ENCODE peak calls at places on chromosomes 12 and 14, in nine cellular contexts. B is K562; N is esophagus squamous epithelium; S is naive thymus-derived CD4-positive, alpha-beta T cell; Y is H9; L is esophagus muscularis mucosa; K is adrenal gland; R is GM23248; A is neuronal stem cell. E is an unnamed sample. For H3K27me3 and H3K4me1, the result is how much of the 10 kb centered on the place peaks cover.

GRCh38 chr12:68956466-68956865 is 23.5 kb upstream of the CPM start:
- DNase-seq in B (no peak), N (no peak), S (no peak), Y (no peak), L (no peak), K (no peak), R (no peak), A (no peak), E (no peak)

GRCh38 chr12:53223006-53223305 is 9.1 kb downstream of the RARG start:
- DNase-seq in B (no peak), N (no peak), S (no peak), Y (no peak), L (no peak), K (no peak), R (peak), A (no peak), E (no peak)

GRCh38 chr12:100166232-100166631 is 23.6 kb upstream of the BLTP3B start:
- DNase-seq in B (no peak), N (no peak), S (no peak), Y (no peak), L (no peak), K (no peak), R (no peak), A (no peak), E (peak)

GRCh38 chr12:49619286-49619685 is 4.1 kb upstream of the PRPF40B start:
- DNase-seq in B (no peak), N (no peak), S (no peak), Y (no peak), L (no peak), K (no peak), R (peak), A (no peak), E (no peak)

GRCh38 chr12:87382959-87383591 is 646.1 kb downstream of the C12orf50 start:
- DNase-seq in B (no peak), N (no peak), S (no peak), Y (no peak), L (no peak), K (no peak), R (no peak), A (no peak), E (no peak)

GRCh38 chr14:22737052-22737451 is 29.4 kb upstream of the OXA1L start:
- DNase-seq in B (no peak), N (no peak), S (no peak), Y (no peak), L (no peak), K (no peak), R (no peak), A (no peak), E (no peak)

GRCh38 chr14:65462411-65462810 is 49.9 kb downstream of the FUT8 start:
- DNase-seq in B (no peak), N (no peak), S (no peak), Y (no peak), L (no peak), K (no peak), R (peak), A (no peak), E (no peak)

GRCh38 chr14:21631084-21631483 is 3.7 kb downstream of the OR10G2 start:
- DNase-seq in B (no peak), N (no peak), S (no peak), Y (no peak), L (no peak), K (no peak), R (no peak), A (no peak), E (no peak)

GRCh38 chr12:51345681-51346080 is 798 bp downstream of the CELA1 start:
- DNase-seq in B (peak), N (no peak), S (no peak), Y (no peak), L (no peak), K (peak), R (peak), A (no peak), E (no peak)

GRCh38 chr12:56518570-56518969 is 3.0 kb upstream of the RBMS2 start:
- DNase-seq in B (no peak), N (no peak), S (no peak), Y (no peak), L (no peak), K (no peak), R (peak), A (no peak), E (no peak)

GRCh38 chr12:89636054-89636775 is 72.4 kb downstream of the ATP2B1 start:
- DNase-seq in B (no peak), N (no peak), S (no peak), Y (no peak), L (no peak), K (no peak), R (peak), A (no peak), E (no peak)

GRCh38 chr12:59182660-59183455 is 262.6 kb upstream of the LRIG3 start:
- DNase-seq in B (no peak), N (no peak), S (no peak), Y (no peak), L (no peak), K (no peak), R (peak), A (no peak), E (no peak)

GRCh38 chr12:117105902-117106301 is 6.7 kb upstream of the TESC start:
- DNase-seq in B (no peak), N (no peak), S (no peak), Y (no peak), L (no peak), K (no peak), R (no peak), A (no peak), E (no peak)

GRCh38 chr12:22971771-22972191 is 346.8 kb downstream of the ETNK1 start:
- DNase-seq in B (no peak), N (no peak), S (no peak), Y (no peak), L (no peak), K (no peak), R (peak), A (no peak), E (no peak)

GRCh38 chr14:96197163-96197852 is 7.3 kb upstream of the BDKRB2 start:
- DNase-seq in B (no peak), N (no peak), S (no peak), Y (no peak), L (no peak), K (no peak), R (no peak), A (no peak), E (no peak)

GRCh38 chr12:90909069-90909676 is 45.8 kb downstream of the CCER1 start:
- DNase-seq in B (no peak), N (no peak), S (no peak), Y (peak), L (no peak), K (peak), R (peak), A (peak), E (peak)

GRCh38 chr14:78010688-78011087 is 159.5 kb upstream of the NRXN3 start:
- DNase-seq in B (no peak), N (no peak), S (no peak), Y (no peak), L (no peak), K (peak), R (peak), A (no peak), E (no peak)

GRCh38 chr14:105300542-105301102 is at the start of gene BRF1:
- DNase-seq in B (peak), N (peak), S (peak), Y (peak), L (peak), K (peak), R (peak), A (peak), E (peak)

GRCh38 chr12:110575326-110575725 is 7.8 kb downstream of the PPTC7 start:
- DNase-seq in B (no peak), N (no peak), S (no peak), Y (no peak), L (no peak), K (no peak), R (no peak), A (no peak), E (no peak)

GRCh38 chr14:95040723-95041476 is 116.4 kb downstream of the DICER1 start:
- DNase-seq in B (no peak), N (no peak), S (no peak), Y (peak), L (peak), K (no peak), R (peak), A (no peak), E (no peak)

GRCh38 chr14:63178912-63179311 is 25.3 kb upstream of the RHOJ start:
- DNase-seq in B (no peak), N (no peak), S (no peak), Y (no peak), L (no peak), K (no peak), R (peak), A (no peak), E (no peak)
- H3K27ac ChIP-seq in B (no peak), N (peak), S (no peak), Y (no peak), L (peak), K (no peak), R (peak), A (no peak), E (no peak)

GRCh38 chr14:99552021-99552553 is 51.9 kb downstream of the CCDC85C start:
- DNase-seq in B (no peak), N (no peak), S (no peak), Y (no peak), L (no peak), K (no peak), R (no peak), A (no peak), E (no peak)

GRCh38 chr14:99549684-99550083 is 54.3 kb downstream of the CCDC85C start:
- DNase-seq in B (no peak), N (no peak), S (no peak), Y (no peak), L (no peak), K (no peak), R (peak), A (no peak), E (no peak)

GRCh38 chr14:99551034-99551922 is 52.7 kb downstream of the CCDC85C start:
- DNase-seq in B (no peak), N (no peak), S (no peak), Y (no peak), L (no peak), K (no peak), R (no peak), A (no peak), E (no peak)

GRCh38 chr14:99548871-99549270 is 55.1 kb downstream of the CCDC85C start:
- DNase-seq in B (no peak), N (no peak), S (no peak), Y (no peak), L (no peak), K (peak), R (no peak), A (no peak), E (no peak)

DNA sequence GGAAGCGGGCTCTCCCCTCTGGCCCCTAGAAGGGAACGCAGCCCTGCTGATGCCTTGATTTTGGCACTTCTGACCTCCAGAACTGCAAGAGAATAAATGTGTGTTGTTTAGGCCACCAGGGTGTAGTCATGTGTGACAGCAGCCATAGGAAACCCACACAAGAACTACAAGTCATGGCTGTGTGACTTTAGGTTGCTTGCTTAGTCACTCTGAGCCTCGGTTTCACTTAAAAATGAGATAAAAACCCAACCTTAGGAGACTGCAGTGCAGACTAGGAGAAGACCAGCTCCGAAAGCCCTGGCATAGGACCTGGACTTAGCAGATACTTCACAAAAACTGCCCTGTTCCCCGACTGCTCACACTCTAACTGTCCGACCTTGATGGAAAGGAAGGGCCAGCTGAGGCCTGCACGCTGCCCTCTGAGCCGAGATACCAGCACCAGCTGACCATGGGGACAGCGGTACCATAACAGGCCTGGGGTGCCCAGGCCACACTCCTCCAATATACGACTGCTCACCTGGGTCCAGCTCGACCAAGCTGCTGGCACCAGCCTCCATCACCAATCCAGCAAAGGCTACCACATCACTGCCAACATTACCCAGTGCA is 53.5 kb downstream of the CCDC85C start:
- DNase-seq in B (no peak), N (no peak), S (no peak), Y (no peak), L (no peak), K (no peak), R (no peak), A (no peak), E (no peak)
- H3K27me3 ChIP-seq in B (under half), N (under half), S (under half), Y (under half), L (under half), K (under half), R (under half), A (under half), E (under half)

GRCh38 chr12:124713041-124713435 is 145.6 kb upstream of the NCOR2 start:
- DNase-seq in B (no peak), N (no peak), S (no peak), Y (no peak), L (no peak), K (peak), R (no peak), A (no peak), E (no peak)

GRCh38 chr12:124713436-124714082 is 146.1 kb upstream of the NCOR2 start:
- DNase-seq in B (no peak), N (no peak), S (peak), Y (no peak), L (peak), K (no peak), R (peak), A (no peak), E (no peak)

GRCh38 chr12:124715121-124715990 is 147.9 kb upstream of the NCOR2 start:
- DNase-seq in B (peak), N (no peak), S (no peak), Y (no peak), L (no peak), K (no peak), R (peak), A (no peak), E (peak)

GRCh38 chr12:124705545-124706138 is 138.2 kb upstream of the NCOR2 start:
- DNase-seq in B (no peak), N (no peak), S (no peak), Y (no peak), L (no peak), K (no peak), R (no peak), A (no peak), E (no peak)

GRCh38 chr12:124709722-124710656 is 142.6 kb upstream of the NCOR2 start:
- DNase-seq in B (no peak), N (no peak), S (no peak), Y (no peak), L (no peak), K (no peak), R (peak), A (no peak), E (no peak)
- H3K4me1 ChIP-seq in B (under half), N (under half), S (under half), Y (under half), L (under half), K (under half), R (under half), A (under half), E (under half)

DNA sequence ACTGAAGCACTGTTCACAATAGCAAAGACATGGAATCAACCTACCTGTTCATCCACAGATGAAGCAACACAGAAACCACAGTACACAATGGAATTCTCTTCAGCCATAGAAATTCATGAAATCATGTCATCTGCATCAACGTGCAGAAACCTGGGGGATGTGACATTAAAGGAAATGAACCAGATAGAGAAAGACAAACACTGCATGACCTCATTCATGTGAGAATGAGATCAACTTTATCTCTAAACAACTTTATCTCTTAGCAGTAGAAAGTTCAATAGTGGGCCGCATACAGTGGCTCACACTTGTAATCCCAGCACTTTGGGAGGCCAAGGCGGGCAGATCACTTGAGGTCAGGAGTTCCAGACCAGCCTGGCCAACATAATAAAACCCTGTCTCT is 19.9 kb downstream of the ASCL4 start:
- DNase-seq in B (no peak), N (no peak), S (no peak), Y (no peak), L (no peak), K (no peak), R (no peak), A (no peak), E (no peak)
- H3K27ac ChIP-seq in B (no peak), N (no peak), S (no peak), Y (no peak), L (no peak), K (no peak), R (no peak), A (no peak), E (no peak)

GRCh38 chr14:37600880-37601741 is 5.7 kb downstream of the TTC6 start:
- DNase-seq in B (no peak), N (no peak), S (no peak), Y (no peak), L (no peak), K (no peak), R (no peak), A (no peak), E (no peak)

GRCh38 chr14:37599527-37600368 is 4.3 kb downstream of the TTC6 start:
- DNase-seq in B (no peak), N (no peak), S (no peak), Y (peak), L (no peak), K (no peak), R (peak), A (no peak), E (no peak)

GRCh38 chr14:37601849-37602248 is 6.4 kb downstream of the TTC6 start:
- DNase-seq in B (no peak), N (no peak), S (no peak), Y (no peak), L (no peak), K (no peak), R (no peak), A (no peak), E (no peak)

GRCh38 chr14:37603688-37604251 is 8.3 kb downstream of the TTC6 start:
- DNase-seq in B (no peak), N (no peak), S (no peak), Y (no peak), L (no peak), K (no peak), R (no peak), A (no peak), E (no peak)

DNA sequence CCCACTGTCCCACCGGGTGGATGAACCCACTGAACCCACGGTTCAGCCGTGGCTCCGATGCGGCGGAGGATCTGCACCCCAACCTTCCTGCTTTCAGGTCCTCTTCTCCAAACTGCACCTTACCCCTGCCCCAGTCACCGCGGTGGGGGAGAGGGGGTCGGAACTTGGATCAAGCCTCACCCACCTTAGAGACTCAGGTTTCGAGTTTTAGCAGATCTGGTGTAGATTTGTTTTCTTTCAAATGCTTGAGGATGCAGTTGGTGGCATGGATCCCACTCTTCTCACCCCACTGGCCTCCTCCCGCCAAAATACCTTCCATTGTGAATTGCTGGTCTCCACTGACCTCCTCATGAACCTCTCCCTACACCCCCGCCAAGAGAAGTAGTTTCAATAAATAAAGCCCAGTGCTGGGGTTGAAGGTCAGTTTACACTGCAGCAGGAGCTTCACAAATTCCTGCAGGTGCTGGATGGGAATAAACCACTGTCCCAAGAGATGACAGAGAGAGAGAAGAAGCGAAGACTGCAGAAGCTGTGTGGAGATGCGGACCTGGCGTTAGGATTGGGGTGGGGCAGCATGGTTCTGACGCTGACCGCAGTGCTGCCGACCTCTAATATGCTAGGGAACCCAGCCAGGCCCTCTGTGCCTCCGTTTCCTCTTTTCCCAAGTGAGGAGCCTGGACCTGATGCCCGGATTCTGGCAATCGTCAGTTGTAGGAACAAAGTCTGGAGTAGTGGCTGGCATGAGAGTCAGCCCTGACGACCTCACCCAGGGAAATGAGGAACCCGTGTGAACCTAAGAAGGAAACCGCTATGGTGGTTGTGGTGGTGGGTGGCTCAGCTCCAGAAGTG is 7.4 kb downstream of the TTC6 start:
- DNase-seq in B (no peak), N (no peak), S (no peak), Y (no peak), L (peak), K (no peak), R (no peak), A (no peak), E (no peak)
- H3K27me3 ChIP-seq in B (under half), N (half or more), S (under half), Y (half or more), L (under half), K (half or more), R (half or more), A (under half), E (under half)

DNA sequence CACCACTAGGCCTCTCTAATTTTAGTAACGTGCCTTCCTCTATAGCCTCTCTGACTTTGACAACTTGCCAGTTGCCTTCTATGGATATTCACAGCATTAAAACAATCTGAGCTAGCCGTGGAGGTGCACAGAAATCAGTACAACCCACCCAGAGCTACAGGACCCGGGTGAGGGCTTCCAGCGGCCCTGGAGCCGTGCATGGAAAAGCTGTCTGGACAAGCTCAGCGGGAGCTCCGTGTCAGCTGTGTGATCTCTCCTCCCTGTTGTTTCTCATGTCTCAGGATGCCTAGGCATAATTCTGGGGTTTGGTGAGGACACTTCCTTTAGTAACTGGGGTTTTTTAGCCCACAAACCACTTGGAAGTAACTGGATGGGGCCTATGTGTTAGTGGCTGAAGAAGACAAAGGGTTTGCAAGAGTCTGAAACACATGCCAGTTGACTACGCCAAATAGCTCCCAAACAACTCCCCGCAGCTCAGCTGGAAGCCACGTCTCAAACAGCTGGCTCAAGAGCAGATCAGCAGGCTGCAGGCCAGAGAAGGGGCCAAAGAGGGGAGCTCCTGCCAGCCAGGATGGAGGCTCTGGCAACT is 52.9 kb downstream of the SSH1 start:
- DNase-seq in B (no peak), N (no peak), S (no peak), Y (no peak), L (no peak), K (no peak), R (peak), A (no peak), E (peak)
- H3K4me1 ChIP-seq in B (under half), N (under half), S (under half), Y (under half), L (half or more), K (under half), R (half or more), A (under half), E (under half)